ENCODE peak calls at places on chromosomes 5 and 9, in nine cellular contexts. D is activated naive CD4-positive, alpha-beta T cell treated with anti-CD3 and anti-CD28 coated beads, Interleukin-2, amount 50 U/mL, for 72 hours; W is foreskin keratinocyte; M is stimulated activated effector memory CD8-positive, alpha-beta T cell treated with anti-CD3 and anti-CD28 coated beads, Interleukin-12 subunit alpha, Interleukin-12 subunit beta, amount 100 ng/mL, for 72 hours; V is omental fat pad; X is aorta; L is naive thymus-derived CD8-positive, alpha-beta T cell; O is Right ventricle myocardium superior; Z is activated CD8-positive, alpha-beta T cell treated with anti-CD3 and anti-CD28 coated beads, Interleukin-2, amount 10 ng/mL, durations not matched to agents 7 days and 5 days. U is an unnamed sample.

GRCh38 chr5:17255471-17256016 is 38.1 kb downstream of the BASP1 start:
- ATAC-seq in D (no peak), W (no peak), M (peak), V (no peak), X (no peak), L (no peak), O (no peak), Z (no peak), U (no peak)

GRCh38 chr5:72509401-72509800 is 2.2 kb upstream of the ZNF366 start:
- ATAC-seq in D (no peak), W (no peak), M (peak), V (no peak), X (peak), L (no peak), O (peak), Z (no peak), U (peak)

GRCh38 chr5:119420173-119420572 is 32.1 kb upstream of the HSD17B4 start:
- ATAC-seq in D (no peak), W (peak), M (no peak), V (no peak), X (no peak), L (no peak), O (no peak), Z (no peak), U (no peak)

GRCh38 chr5:96691503-96692303 is 29.5 kb downstream of the CAST start:
- ATAC-seq in D (no peak), W (no peak), M (no peak), V (peak), X (no peak), L (no peak), O (peak), Z (no peak), U (no peak)

GRCh38 chr5:75051217-75051751 is 1.1 kb downstream of the GCNT4 start:
- ATAC-seq in D (peak), W (no peak), M (peak), V (no peak), X (no peak), L (peak), O (no peak), Z (peak), U (no peak)

GRCh38 chr5:114018178-114018577 is 343.7 kb upstream of the KCNN2 start:
- ATAC-seq in D (no peak), W (no peak), M (no peak), V (no peak), X (no peak), L (no peak), O (peak), Z (no peak), U (no peak)

GRCh38 chr5:164060956-164061355 is 555.5 kb downstream of the MAT2B start:
- ATAC-seq in D (no peak), W (no peak), M (no peak), V (no peak), X (no peak), L (no peak), O (no peak), Z (no peak), U (no peak)

GRCh38 chr9:69961834-69962233 is 81.8 kb upstream of the MAMDC2 start:
- ATAC-seq in D (no peak), W (peak), M (no peak), V (no peak), X (no peak), L (no peak), O (no peak), Z (no peak), U (no peak)

GRCh38 chr9:98523231-98523901 is 185.4 kb downstream of the GABBR2 start:
- ATAC-seq in D (no peak), W (peak), M (no peak), V (no peak), X (no peak), L (no peak), O (no peak), Z (no peak), U (no peak)

GRCh38 chr9:35763181-35763580 is 9.1 kb upstream of the MSMP start:
- ATAC-seq in D (no peak), W (no peak), M (no peak), V (no peak), X (no peak), L (no peak), O (no peak), Z (no peak), U (no peak)

GRCh38 chr5:95817430-95817829 is 5.1 kb downstream of the GLRX start:
- ATAC-seq in D (peak), W (peak), M (peak), V (no peak), X (no peak), L (no peak), O (peak), Z (no peak), U (no peak)

GRCh38 chr9:89382026-89382986 is 64.0 kb downstream of the SECISBP2 start:
- ATAC-seq in D (peak), W (no peak), M (no peak), V (no peak), X (no peak), L (no peak), O (no peak), Z (no peak), U (no peak)

GRCh38 chr9:127884427-127884911 is 7.0 kb upstream of the AK1 start:
- ATAC-seq in D (peak), W (no peak), M (no peak), V (no peak), X (peak), L (peak), O (peak), Z (no peak), U (no peak)

GRCh38 chr9:69891696-69892095 is 71.1 kb downstream of the CFAP95 start:
- ATAC-seq in D (no peak), W (no peak), M (no peak), V (no peak), X (no peak), L (no peak), O (peak), Z (no peak), U (no peak)

GRCh38 chr9:113508111-113508749 is 44.7 kb downstream of the RGS3 start:
- ATAC-seq in D (no peak), W (no peak), M (no peak), V (no peak), X (no peak), L (no peak), O (no peak), Z (no peak), U (no peak)

GRCh38 chr9:5042661-5043178 is 57.6 kb downstream of the JAK2 start:
- ATAC-seq in D (no peak), W (peak), M (peak), V (no peak), X (peak), L (peak), O (peak), Z (no peak), U (no peak)

GRCh38 chr5:57190593-57190992 is 16.7 kb downstream of the GPBP1 start:
- ATAC-seq in D (no peak), W (no peak), M (no peak), V (no peak), X (no peak), L (no peak), O (no peak), Z (no peak), U (no peak)

GRCh38 chr9:16312116-16312515 is 558.4 kb downstream of the BNC2 start:
- ATAC-seq in D (no peak), W (no peak), M (no peak), V (no peak), X (no peak), L (no peak), O (no peak), Z (no peak), U (no peak)

GRCh38 chr5:61333351-61334223 is 1.5 kb downstream of the ZSWIM6 start:
- ATAC-seq in D (peak), W (no peak), M (no peak), V (no peak), X (no peak), L (no peak), O (no peak), Z (no peak), U (no peak)

GRCh38 chr9:123119566-123119965 is 86.1 kb downstream of the GPR21 start:
- ATAC-seq in D (no peak), W (no peak), M (no peak), V (no peak), X (no peak), L (no peak), O (peak), Z (no peak), U (peak)

GRCh38 chr9:129420721-129421120 is 200.2 kb downstream of the C9orf50 start:
- ATAC-seq in D (no peak), W (no peak), M (peak), V (no peak), X (no peak), L (no peak), O (no peak), Z (no peak), U (no peak)

GRCh38 chr5:146041180-146041789 is 64.1 kb downstream of the PLAC8L1 start:
- ATAC-seq in D (no peak), W (peak), M (peak), V (no peak), X (no peak), L (no peak), O (peak), Z (no peak), U (no peak)